ENCODE peak calls at places on chromosomes 12 and 14, in five cellular contexts. One of them, this sample, is unnamed.

GRCh38 chr12:68370006-68370590 is 37.9 kb upstream of the MDM1 start:
- DNase-seq in A549: no peak
- DNase-seq in K562: peak; percentile 77
- DNase-seq in HepG2: no peak
- DNase-seq in endothelial cell of umbilical vein: no peak
- DNase-seq in this sample: no peak

GRCh38 chr12:26239508-26240328 is 44.3 kb downstream of the SSPN start:
- DNase-seq in A549: peak; percentile 63
- DNase-seq in endothelial cell of umbilical vein: no peak
- DNase-seq in K562: no peak
- DNase-seq in HepG2: peak; percentile 90
- DNase-seq in this sample: peak; percentile 94

GRCh38 chr12:71306808-71307207 is 132.8 kb upstream of the LGR5 start:
- DNase-seq in A549: no peak
- DNase-seq in endothelial cell of umbilical vein: no peak
- DNase-seq in K562: no peak
- DNase-seq in HepG2: no peak
- DNase-seq in this sample: no peak

GRCh38 chr12:5193569-5193968 is 149.9 kb downstream of the KCNA5 start:
- DNase-seq in A549: no peak
- DNase-seq in endothelial cell of umbilical vein: no peak
- DNase-seq in K562: no peak
- DNase-seq in HepG2: no peak
- DNase-seq in this sample: no peak

GRCh38 chr14:89955022-89955414 is 488 bp upstream of the EFCAB11 start:
- DNase-seq in HepG2: no peak
- DNase-seq in A549: no peak
- DNase-seq in endothelial cell of umbilical vein: no peak
- DNase-seq in K562: no peak
- DNase-seq in this sample: no peak

GRCh38 chr12:96416033-96416790 is 16.0 kb upstream of the CDK17 start:
- DNase-seq in endothelial cell of umbilical vein: peak; percentile 33
- DNase-seq in K562: no peak
- DNase-seq in A549: peak; percentile 55
- DNase-seq in HepG2: peak; percentile 21
- DNase-seq in this sample: peak; percentile 25

GRCh38 chr12:53159195-53159834 is 21.2 kb upstream of the ZNF740 start:
- DNase-seq in A549: peak; percentile 89
- DNase-seq in endothelial cell of umbilical vein: peak; percentile 66
- DNase-seq in HepG2: peak; percentile 77
- DNase-seq in K562: peak; percentile 90
- DNase-seq in this sample: peak; percentile 89

GRCh38 chr12:52514471-52515318 is 5.5 kb downstream of the KRT5 start:
- DNase-seq in A549: no peak
- DNase-seq in HepG2: no peak
- DNase-seq in K562: no peak
- DNase-seq in endothelial cell of umbilical vein: no peak
- DNase-seq in this sample: no peak

GRCh38 chr12:40222247-40222646 is 2.5 kb upstream of the LRRK2 start:
- DNase-seq in A549: no peak
- DNase-seq in HepG2: no peak
- DNase-seq in K562: no peak
- DNase-seq in endothelial cell of umbilical vein: no peak
- DNase-seq in this sample: peak; percentile 68

GRCh38 chr12:117816-118345 is 51.3 kb downstream of the IQSEC3 start:
- DNase-seq in HepG2: no peak
- DNase-seq in endothelial cell of umbilical vein: no peak
- DNase-seq in K562: no peak
- DNase-seq in A549: no peak
- DNase-seq in this sample: no peak

GRCh38 chr12:71128191-71128590 is 29.6 kb downstream of the TSPAN8 start:
- DNase-seq in HepG2: no peak
- DNase-seq in K562: no peak
- DNase-seq in A549: no peak
- DNase-seq in endothelial cell of umbilical vein: no peak
- DNase-seq in this sample: no peak

GRCh38 chr12:42756841-42757661 is 167.5 kb upstream of the PRICKLE1 start:
- DNase-seq in endothelial cell of umbilical vein: peak; percentile 44
- DNase-seq in K562: no peak
- DNase-seq in HepG2: no peak
- DNase-seq in A549: peak; percentile 79
- DNase-seq in this sample: peak; percentile 39

GRCh38 chr14:22418631-22419030 is 170.4 kb downstream of the DAD1 start:
- DNase-seq in K562: no peak
- DNase-seq in A549: no peak
- DNase-seq in endothelial cell of umbilical vein: no peak
- DNase-seq in HepG2: no peak
- DNase-seq in this sample: peak; percentile 12

GRCh38 chr14:36217732-36218131 is 41.2 kb upstream of the PTCSC3 start:
- DNase-seq in K562: no peak
- DNase-seq in HepG2: no peak
- DNase-seq in endothelial cell of umbilical vein: no peak
- DNase-seq in A549: no peak
- DNase-seq in this sample: no peak

GRCh38 chr12:87678453-87678852 is 350.7 kb downstream of the C12orf50 start:
- DNase-seq in K562: no peak
- DNase-seq in HepG2: no peak
- DNase-seq in endothelial cell of umbilical vein: no peak
- DNase-seq in A549: peak; percentile 42
- DNase-seq in this sample: no peak

GRCh38 chr14:90540437-90540836 is 143.6 kb downstream of the CALM1 start:
- DNase-seq in HepG2: no peak
- DNase-seq in K562: no peak
- DNase-seq in A549: no peak
- DNase-seq in endothelial cell of umbilical vein: no peak
- DNase-seq in this sample: no peak

GRCh38 chr14:21267886-21268611 is 1.2 kb downstream of the HNRNPC start:
- DNase-seq in HepG2: no peak
- DNase-seq in endothelial cell of umbilical vein: peak; percentile 26
- DNase-seq in A549: no peak
- DNase-seq in K562: no peak
- DNase-seq in this sample: no peak

GRCh38 chr12:51318846-51319570 is 5.0 kb downstream of the BIN2 start:
- DNase-seq in HepG2: no peak
- DNase-seq in K562: no peak
- DNase-seq in endothelial cell of umbilical vein: no peak
- DNase-seq in A549: no peak
- DNase-seq in this sample: peak; percentile 95

GRCh38 chr12:92623386-92623785 is 79.4 kb upstream of the PLEKHG7 start:
- DNase-seq in A549: no peak
- DNase-seq in K562: no peak
- DNase-seq in endothelial cell of umbilical vein: no peak
- DNase-seq in HepG2: no peak
- DNase-seq in this sample: no peak

GRCh38 chr12:120761581-120761980 is 36.0 kb downstream of the ACADS start:
- DNase-seq in A549: no peak
- DNase-seq in K562: no peak
- DNase-seq in HepG2: no peak
- DNase-seq in endothelial cell of umbilical vein: no peak
- DNase-seq in this sample: no peak

GRCh38 chr14:22314183-22314820 is 274.7 kb downstream of the DAD1 start:
- DNase-seq in HepG2: peak; percentile 82
- DNase-seq in K562: peak; percentile 37
- DNase-seq in A549: peak; percentile 71
- DNase-seq in endothelial cell of umbilical vein: peak; percentile 54
- DNase-seq in this sample: peak; percentile 74

GRCh38 chr14:91063119-91063518 is 2.7 kb upstream of the RPS6KA5 start:
- DNase-seq in endothelial cell of umbilical vein: no peak
- DNase-seq in K562: peak; percentile 25
- DNase-seq in A549: peak; percentile 29
- DNase-seq in HepG2: peak; percentile 16
- DNase-seq in this sample: peak; percentile 89

GRCh38 chr12:64678835-64679234 is 68.5 kb downstream of the RASSF3 start:
- DNase-seq in K562: no peak
- DNase-seq in HepG2: no peak
- DNase-seq in endothelial cell of umbilical vein: no peak
- DNase-seq in A549: no peak
- DNase-seq in this sample: no peak

GRCh38 chr12:49965836-49966235 is 4.2 kb downstream of the AQP5 start:
- DNase-seq in endothelial cell of umbilical vein: no peak
- DNase-seq in A549: no peak
- DNase-seq in K562: no peak
- DNase-seq in HepG2: no peak
- DNase-seq in this sample: no peak

GRCh38 chr12:72546106-72546505 is 273.9 kb downstream of the TRHDE start:
- DNase-seq in A549: no peak
- DNase-seq in K562: no peak
- DNase-seq in endothelial cell of umbilical vein: no peak
- DNase-seq in HepG2: no peak
- DNase-seq in this sample: no peak

GRCh38 chr12:71685961-71686657 is at the start of gene TMEM19:
- DNase-seq in A549: peak; percentile 94
- DNase-seq in endothelial cell of umbilical vein: peak; percentile 93
- DNase-seq in K562: peak; percentile 92
- DNase-seq in HepG2: peak; percentile 79
- DNase-seq in this sample: peak; percentile 94

GRCh38 chr12:29148065-29148957 is 767 bp upstream of the FAR2 start:
- DNase-seq in A549: peak; percentile 5
- DNase-seq in endothelial cell of umbilical vein: peak; percentile 20
- DNase-seq in HepG2: no peak
- DNase-seq in K562: peak; percentile 29
- DNase-seq in this sample: peak; percentile 66

DNA sequence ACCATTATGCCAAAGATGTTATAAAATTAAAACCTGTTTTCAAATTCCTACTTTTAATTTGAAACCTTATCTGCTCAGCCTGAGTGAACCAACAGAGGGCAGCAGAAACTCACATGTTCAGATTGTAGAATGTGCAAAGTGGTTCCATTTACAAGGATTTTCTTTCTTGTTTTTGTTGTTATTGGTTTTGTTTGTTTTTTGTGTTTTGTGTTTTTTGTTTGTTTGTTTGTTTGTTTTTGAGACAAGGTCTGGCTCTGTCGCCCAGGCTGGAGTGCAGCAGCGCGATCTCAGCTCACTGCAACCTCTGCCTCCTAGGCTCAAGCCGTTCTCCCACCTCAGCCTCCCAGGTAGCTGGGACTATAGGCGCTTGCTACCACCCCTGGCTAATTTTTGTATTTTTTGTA is 22.8 kb upstream of the GARIN2 start:
- DNase-seq in A549: peak; percentile 64
- DNase-seq in K562: peak; percentile 19
- DNase-seq in endothelial cell of umbilical vein: peak; percentile 60
- DNase-seq in HepG2: no peak
- DNase-seq in this sample: peak; percentile 47
- TF ChIP-seq POLR2A in A549: no peak
- TF ChIP-seq POLR2A in K562: no peak
- TF ChIP-seq POLR2A in endothelial cell of umbilical vein: no peak
- TF ChIP-seq POLR2A in HepG2: no peak
- TF ChIP-seq POLR2A in this sample: no peak

GRCh38 chr14:81062816-81063215 is 107.4 kb downstream of the TSHR start:
- DNase-seq in endothelial cell of umbilical vein: no peak
- DNase-seq in A549: peak; percentile 20
- DNase-seq in K562: peak; percentile 30
- DNase-seq in HepG2: peak; percentile 10
- DNase-seq in this sample: peak; percentile 44
- TF ChIP-seq CTCF in endothelial cell of umbilical vein: no peak
- TF ChIP-seq CTCF in A549: peak; percentile 24
- TF ChIP-seq CTCF in K562: peak; percentile 46
- TF ChIP-seq CTCF in HepG2: peak; percentile 47
- TF ChIP-seq CTCF in this sample: peak; percentile 30

DNA sequence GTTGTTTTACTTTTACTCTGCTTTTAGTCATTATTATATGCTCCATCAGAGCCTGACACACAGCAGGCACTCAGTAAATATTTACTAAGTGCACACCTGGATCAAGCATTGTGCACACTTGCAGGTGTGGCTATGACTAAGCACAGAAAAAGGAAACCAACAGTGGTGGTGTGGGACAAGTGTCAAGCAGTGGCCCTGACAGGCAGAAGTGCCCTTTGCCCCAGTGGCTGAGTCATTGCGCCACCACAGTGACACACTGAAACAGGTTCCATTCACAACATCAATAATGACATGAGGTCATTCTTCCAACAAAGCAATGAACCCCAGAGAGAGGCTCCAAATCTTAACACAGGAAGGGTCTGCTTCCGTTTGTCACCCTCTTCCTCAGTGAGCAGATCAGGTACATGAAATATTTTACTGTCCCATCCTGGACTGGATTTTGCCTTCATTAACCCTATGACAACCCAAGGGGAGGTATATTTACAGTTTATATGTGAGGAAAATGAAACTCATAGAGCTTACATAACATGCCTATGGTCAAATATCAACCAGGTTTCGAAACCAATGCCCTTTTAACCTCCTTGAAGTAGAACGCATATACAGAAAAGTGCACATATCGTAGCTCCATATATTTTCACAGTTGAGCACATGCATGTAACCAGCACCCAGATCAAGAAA is 82.6 kb upstream of the GTF2A1 start:
- DNase-seq in A549: peak; percentile 48
- DNase-seq in HepG2: peak; percentile 98
- DNase-seq in K562: peak; percentile 51
- DNase-seq in endothelial cell of umbilical vein: no peak
- DNase-seq in this sample: peak; percentile 44
- TF ChIP-seq MYC in A549: no peak
- TF ChIP-seq MYC in HepG2: peak; percentile 67
- TF ChIP-seq MYC in K562: no peak
- TF ChIP-seq MYC in endothelial cell of umbilical vein: no peak
- TF ChIP-seq MYC in this sample: no peak

GRCh38 chr12:131841547-131841946 is 13.4 kb downstream of the MMP17 start:
- DNase-seq in HepG2: no peak
- DNase-seq in endothelial cell of umbilical vein: no peak
- DNase-seq in A549: no peak
- DNase-seq in K562: no peak
- DNase-seq in this sample: no peak

GRCh38 chr12:131840643-131841416 is 12.6 kb downstream of the MMP17 start:
- DNase-seq in K562: no peak
- DNase-seq in endothelial cell of umbilical vein: no peak
- DNase-seq in A549: no peak
- DNase-seq in HepG2: no peak
- DNase-seq in this sample: no peak

GRCh38 chr12:131843527-131843926 is 15.3 kb downstream of the MMP17 start:
- DNase-seq in K562: no peak
- DNase-seq in HepG2: no peak
- DNase-seq in endothelial cell of umbilical vein: no peak
- DNase-seq in A549: no peak
- DNase-seq in this sample: no peak

GRCh38 chr12:131844140-131844539 is 15.9 kb downstream of the MMP17 start:
- DNase-seq in endothelial cell of umbilical vein: no peak
- DNase-seq in A549: no peak
- DNase-seq in K562: no peak
- DNase-seq in HepG2: no peak
- DNase-seq in this sample: no peak

DNA sequence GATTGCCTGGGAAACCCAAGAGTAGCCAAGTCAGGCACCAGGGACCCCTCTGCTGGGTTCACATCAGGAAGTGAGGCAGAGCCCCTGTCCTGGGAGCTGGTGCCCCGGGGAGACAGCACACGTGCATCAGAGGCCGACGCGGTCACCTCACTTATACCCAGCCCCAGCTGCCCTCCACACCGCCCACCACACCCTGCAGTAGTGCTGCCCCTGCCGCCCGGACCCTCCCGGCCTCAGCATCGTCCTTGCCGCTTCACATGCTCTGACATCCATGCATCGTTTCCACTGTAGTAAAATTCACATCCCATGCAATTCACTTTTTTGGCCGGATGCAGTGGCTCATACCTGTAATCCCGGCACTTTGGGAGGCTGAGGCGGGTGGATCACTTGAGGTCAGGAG is 14.0 kb downstream of the MMP17 start:
- DNase-seq in K562: no peak
- DNase-seq in endothelial cell of umbilical vein: no peak
- DNase-seq in A549: no peak
- DNase-seq in HepG2: no peak
- DNase-seq in this sample: no peak
- TF ChIP-seq POLR2A in K562: no peak
- TF ChIP-seq POLR2A in endothelial cell of umbilical vein: no peak
- TF ChIP-seq POLR2A in A549: no peak
- TF ChIP-seq POLR2A in HepG2: no peak
- TF ChIP-seq POLR2A in this sample: no peak

GRCh38 chr12:19643635-19644034 is 204.3 kb downstream of the AEBP2 start:
- DNase-seq in endothelial cell of umbilical vein: peak; percentile 83
- DNase-seq in K562: peak; percentile 5
- DNase-seq in A549: peak; percentile 69
- DNase-seq in HepG2: peak; percentile 5
- DNase-seq in this sample: peak; percentile 34
- TF ChIP-seq CTCF in endothelial cell of umbilical vein: peak; percentile 64
- TF ChIP-seq CTCF in K562: peak; percentile 28
- TF ChIP-seq CTCF in A549: peak; percentile 54
- TF ChIP-seq CTCF in HepG2: peak; percentile 48
- TF ChIP-seq CTCF in this sample: peak; percentile 43

This sample was measured in NB4.